ENCODE peak calls at places on chromosomes 4 and X, in seven cellular contexts. One of them, this sample, is unnamed.

GRCh38 chr4:158850800-158851644 is 82.2 kb downstream of the FNIP2 start:
- DNase-seq in fibroblast of mammary gland: peak; percentile 56
- DNase-seq in sigmoid colon: no peak
- DNase-seq in CD8-positive, alpha-beta T cell: no peak
- DNase-seq in GM12878: no peak
- DNase-seq in GM12864: no peak
- DNase-seq in GM06990: no peak
- DNase-seq in this sample: peak; percentile 17

GRCh38 chr4:174118171-174118570 is 165.3 kb downstream of the FBXO8 start:
- DNase-seq in GM12878: no peak
- DNase-seq in GM06990: no peak
- DNase-seq in fibroblast of mammary gland: no peak
- DNase-seq in CD8-positive, alpha-beta T cell: no peak
- DNase-seq in sigmoid colon: no peak
- DNase-seq in GM12864: no peak
- DNase-seq in this sample: no peak

GRCh38 chr4:47836655-47837581 is 949 bp downstream of the CORIN start:
- DNase-seq in GM12864: peak; percentile 25
- DNase-seq in fibroblast of mammary gland: peak; percentile 80
- DNase-seq in sigmoid colon: peak; percentile 89
- DNase-seq in CD8-positive, alpha-beta T cell: no peak
- DNase-seq in GM12878: no peak
- DNase-seq in GM06990: peak; percentile 79
- DNase-seq in this sample: peak; percentile 72

GRCh38 chrX:47384502-47384901 is 14.1 kb downstream of the ZNF157 start:
- DNase-seq in CD8-positive, alpha-beta T cell: peak; percentile 41
- DNase-seq in fibroblast of mammary gland: peak; percentile 64
- DNase-seq in GM12864: no peak
- DNase-seq in GM06990: peak; percentile 7
- DNase-seq in sigmoid colon: peak; percentile 80
- DNase-seq in GM12878: peak; percentile 21
- DNase-seq in this sample: peak; percentile 30

GRCh38 chr4:89837385-89837995 is 529 bp upstream of the SNCA start:
- DNase-seq in CD8-positive, alpha-beta T cell: no peak
- DNase-seq in GM06990: peak; percentile 1
- DNase-seq in fibroblast of mammary gland: peak; percentile 18
- DNase-seq in GM12864: no peak
- DNase-seq in sigmoid colon: no peak
- DNase-seq in GM12878: no peak
- DNase-seq in this sample: peak; percentile 39

GRCh38 chr4:8921465-8921864 is 49.8 kb upstream of the HMX1 start:
- DNase-seq in GM12864: no peak
- DNase-seq in sigmoid colon: no peak
- DNase-seq in fibroblast of mammary gland: no peak
- DNase-seq in GM12878: no peak
- DNase-seq in GM06990: no peak
- DNase-seq in CD8-positive, alpha-beta T cell: no peak
- DNase-seq in this sample: no peak

GRCh38 chrX:77930581-77930980 is 20.1 kb downstream of the ATP7A start:
- DNase-seq in sigmoid colon: no peak
- DNase-seq in CD8-positive, alpha-beta T cell: no peak
- DNase-seq in fibroblast of mammary gland: no peak
- DNase-seq in GM06990: no peak
- DNase-seq in GM12878: no peak
- DNase-seq in GM12864: no peak
- DNase-seq in this sample: no peak

GRCh38 chrX:5674036-5674435 is 554.6 kb downstream of the NLGN4X start:
- DNase-seq in GM06990: no peak
- DNase-seq in CD8-positive, alpha-beta T cell: no peak
- DNase-seq in GM12878: no peak
- DNase-seq in GM12864: no peak
- DNase-seq in fibroblast of mammary gland: no peak
- DNase-seq in sigmoid colon: no peak
- DNase-seq in this sample: no peak

GRCh38 chr4:114108869-114109268 is 129.4 kb upstream of the ARSJ start:
- DNase-seq in GM06990: no peak
- DNase-seq in sigmoid colon: no peak
- DNase-seq in GM12864: no peak
- DNase-seq in fibroblast of mammary gland: peak; percentile 87
- DNase-seq in GM12878: peak; percentile 15
- DNase-seq in CD8-positive, alpha-beta T cell: no peak
- DNase-seq in this sample: no peak

GRCh38 chrX:148811236-148811635 is 310.8 kb downstream of the AFF2 start:
- DNase-seq in CD8-positive, alpha-beta T cell: no peak
- DNase-seq in fibroblast of mammary gland: peak; percentile 5
- DNase-seq in GM06990: no peak
- DNase-seq in GM12864: no peak
- DNase-seq in GM12878: no peak
- DNase-seq in sigmoid colon: no peak
- DNase-seq in this sample: no peak

GRCh38 chr4:53089940-53090729 is 228.0 kb downstream of the RASL11B start:
- DNase-seq in GM06990: no peak
- DNase-seq in GM12878: no peak
- DNase-seq in sigmoid colon: no peak
- DNase-seq in CD8-positive, alpha-beta T cell: no peak
- DNase-seq in fibroblast of mammary gland: peak; percentile 53
- DNase-seq in GM12864: no peak
- DNase-seq in this sample: no peak

GRCh38 chr4:632926-633325 is 7.6 kb downstream of the PDE6B start:
- DNase-seq in GM12864: no peak
- DNase-seq in fibroblast of mammary gland: no peak
- DNase-seq in sigmoid colon: peak; percentile 24
- DNase-seq in CD8-positive, alpha-beta T cell: no peak
- DNase-seq in GM12878: no peak
- DNase-seq in GM06990: no peak
- DNase-seq in this sample: no peak

GRCh38 chrX:87583679-87584078 is 66.1 kb downstream of the KLHL4 start:
- DNase-seq in fibroblast of mammary gland: peak; percentile 39
- DNase-seq in GM06990: no peak
- DNase-seq in GM12864: no peak
- DNase-seq in CD8-positive, alpha-beta T cell: no peak
- DNase-seq in sigmoid colon: no peak
- DNase-seq in GM12878: no peak
- DNase-seq in this sample: no peak
- TF ChIP-seq CTCF in fibroblast of mammary gland: peak; percentile 55
- TF ChIP-seq CTCF in GM06990: peak; percentile 48
- TF ChIP-seq CTCF in GM12864: peak; percentile 12
- TF ChIP-seq CTCF in CD8-positive, alpha-beta T cell: no peak
- TF ChIP-seq CTCF in sigmoid colon: no peak
- TF ChIP-seq CTCF in GM12878: peak; percentile 48
- TF ChIP-seq CTCF in this sample: no peak

DNA sequence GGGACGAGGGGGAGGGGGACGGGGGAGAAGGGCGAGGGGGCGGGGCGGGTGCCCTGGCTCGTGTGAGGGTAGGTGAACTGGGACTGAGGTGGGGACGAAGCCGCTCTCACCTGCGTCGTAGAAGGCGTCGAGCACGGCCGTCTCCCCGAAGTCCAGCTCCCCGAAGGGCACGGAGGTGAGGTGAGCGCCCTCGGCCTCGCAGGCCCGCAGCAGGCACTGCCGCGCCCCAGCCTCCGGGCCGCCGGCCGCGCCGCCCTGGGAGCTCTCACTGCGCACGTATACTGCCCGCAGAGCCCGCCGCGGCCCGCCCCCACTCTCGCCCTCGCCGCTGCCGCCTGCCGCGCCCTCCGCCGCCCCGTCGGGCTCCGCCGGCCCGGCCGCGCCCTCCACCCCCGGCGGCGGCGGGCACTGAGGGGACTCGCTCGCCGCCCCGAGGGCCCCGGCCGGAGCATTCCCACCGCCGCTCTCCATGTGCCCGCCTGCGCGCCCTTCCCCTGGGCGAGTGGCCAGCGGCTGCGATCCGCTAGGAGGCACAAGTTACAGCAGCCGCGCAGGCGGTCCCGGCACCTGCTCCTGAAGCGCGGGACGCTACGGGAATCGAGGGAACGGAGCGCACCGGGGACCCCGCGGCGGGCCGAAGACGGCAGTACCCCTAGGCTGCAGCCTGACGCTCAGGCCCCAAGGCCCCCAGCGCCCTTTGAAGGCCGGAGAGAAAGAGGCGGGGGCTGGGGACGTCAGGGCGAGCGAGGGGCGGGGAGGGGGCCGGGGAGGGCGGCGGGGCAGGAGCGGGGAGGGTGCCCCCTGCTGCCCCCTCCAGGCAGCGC is at the start of gene MAP3K15:
- DNase-seq in GM06990: peak; percentile 18
- DNase-seq in GM12878: no peak
- DNase-seq in CD8-positive, alpha-beta T cell: no peak
- DNase-seq in sigmoid colon: no peak
- DNase-seq in GM12864: no peak
- DNase-seq in fibroblast of mammary gland: peak; percentile 3
- DNase-seq in this sample: peak; percentile 62
- TF ChIP-seq CTCF in GM06990: no peak
- TF ChIP-seq CTCF in GM12878: no peak
- TF ChIP-seq CTCF in CD8-positive, alpha-beta T cell: no peak
- TF ChIP-seq CTCF in sigmoid colon: no peak
- TF ChIP-seq CTCF in GM12864: no peak
- TF ChIP-seq CTCF in fibroblast of mammary gland: no peak
- TF ChIP-seq CTCF in this sample: peak; percentile 19

GRCh38 chr4:3514806-3515421 is 17.3 kb downstream of the LRPAP1 start:
- DNase-seq in GM12864: no peak
- DNase-seq in CD8-positive, alpha-beta T cell: no peak
- DNase-seq in GM12878: no peak
- DNase-seq in sigmoid colon: no peak
- DNase-seq in fibroblast of mammary gland: no peak
- DNase-seq in GM06990: no peak
- DNase-seq in this sample: no peak
- TF ChIP-seq CTCF in GM12864: no peak
- TF ChIP-seq CTCF in CD8-positive, alpha-beta T cell: no peak
- TF ChIP-seq CTCF in GM12878: peak; percentile 6
- TF ChIP-seq CTCF in sigmoid colon: no peak
- TF ChIP-seq CTCF in fibroblast of mammary gland: no peak
- TF ChIP-seq CTCF in GM06990: no peak
- TF ChIP-seq CTCF in this sample: no peak

DNA sequence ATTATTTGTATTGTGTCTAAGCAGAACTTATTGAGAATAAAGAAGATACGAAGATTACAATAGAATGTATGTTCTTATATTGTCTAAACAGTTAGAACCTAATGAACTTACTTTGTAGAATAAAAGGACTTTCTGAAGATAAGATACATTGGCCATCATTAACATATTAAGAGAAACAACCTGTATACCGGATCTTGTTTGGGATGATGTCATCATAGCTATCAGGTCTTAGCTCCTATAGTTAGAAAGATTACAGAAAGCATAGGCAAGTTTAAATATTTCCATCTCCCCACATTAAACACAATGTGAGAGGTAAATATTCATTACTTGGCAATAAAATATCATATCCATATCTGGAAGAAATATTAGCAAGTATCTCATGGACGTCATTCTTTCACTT is 282.3 kb downstream of the PACRGL start:
- DNase-seq in fibroblast of mammary gland: no peak
- DNase-seq in GM12878: no peak
- DNase-seq in sigmoid colon: no peak
- DNase-seq in CD8-positive, alpha-beta T cell: no peak
- DNase-seq in GM12864: no peak
- DNase-seq in GM06990: no peak
- DNase-seq in this sample: no peak
- TF ChIP-seq CTCF in fibroblast of mammary gland: no peak
- TF ChIP-seq CTCF in GM12878: no peak
- TF ChIP-seq CTCF in sigmoid colon: no peak
- TF ChIP-seq CTCF in CD8-positive, alpha-beta T cell: no peak
- TF ChIP-seq CTCF in GM12864: no peak
- TF ChIP-seq CTCF in GM06990: no peak
- TF ChIP-seq CTCF in this sample: no peak

GRCh38 chr4:112636688-112637551 is at the start of the genes LARP7 and ZGRF1:
- DNase-seq in fibroblast of mammary gland: peak; percentile 99
- DNase-seq in GM06990: peak; percentile 96
- DNase-seq in CD8-positive, alpha-beta T cell: peak; percentile 95
- DNase-seq in GM12878: peak; percentile 96
- DNase-seq in sigmoid colon: peak; percentile 100
- DNase-seq in GM12864: peak; percentile 98
- DNase-seq in this sample: peak; percentile 86
- TF ChIP-seq CTCF in fibroblast of mammary gland: peak; percentile 71
- TF ChIP-seq CTCF in GM06990: peak; percentile 89
- TF ChIP-seq CTCF in CD8-positive, alpha-beta T cell: peak; percentile 89
- TF ChIP-seq CTCF in GM12878: peak; percentile 96
- TF ChIP-seq CTCF in sigmoid colon: peak; percentile 99
- TF ChIP-seq CTCF in GM12864: peak; percentile 63
- TF ChIP-seq CTCF in this sample: peak; percentile 76